ENCODE peak calls at places on chromosomes 6 and 20, in five cellular contexts. N is endodermal cell, K is foreskin fibroblast, I is GM12878, H is fibroblast of the aortic adventitia. F is an unnamed sample.

GRCh38 chr6:166707045-166707444 is 80.0 kb upstream of the RPS6KA2 start:
- DNase-seq in K (no peak), I (no peak), N (peak; percentile 90), H (peak; percentile 8), F (peak; percentile 17)

GRCh38 chr20:23224806-23225205 is 125.8 kb upstream of the NXT1 start:
- DNase-seq in K (no peak), N (no peak), I (no peak), H (no peak), F (no peak)

GRCh38 chr6:34543421-34543820 is 12.7 kb downstream of the SPDEF start:
- DNase-seq in H (peak; percentile 28), K (peak; percentile 58), I (no peak), N (no peak), F (peak; percentile 45)

GRCh38 chr6:5132741-5133140 is 47.6 kb downstream of the PPP1R3G start:
- DNase-seq in I (peak; percentile 59), H (peak; percentile 95), N (peak; percentile 75), K (peak; percentile 71), F (peak; percentile 94)

GRCh38 chr20:32580970-32581838 is 3.9 kb downstream of the NOL4L start:
- DNase-seq in K (no peak), N (peak; percentile 67), H (no peak), I (no peak), F (no peak)

GRCh38 chr6:169157474-169158181 is 96.0 kb downstream of the THBS2 start:
- DNase-seq in H (no peak), N (peak; percentile 31), K (no peak), I (no peak), F (no peak)

GRCh38 chr20:62595491-62595890 is 46.8 kb upstream of the SLCO4A1 start:
- DNase-seq in H (peak; percentile 56), N (no peak), K (peak; percentile 63), I (no peak), F (peak; percentile 34)

GRCh38 chr6:44538841-44539240 is 151.3 kb downstream of the CDC5L start:
- DNase-seq in I (no peak), K (no peak), H (no peak), N (no peak), F (peak; percentile 81)

GRCh38 chr6:39843305-39844020 is 51.3 kb downstream of the DAAM2 start:
- DNase-seq in N (no peak), H (no peak), K (peak; percentile 16), I (no peak), F (no peak)

GRCh38 chr6:71466362-71466761 is 177.8 kb downstream of the OGFRL1 start:
- DNase-seq in N (no peak), H (no peak), I (no peak), K (no peak), F (no peak)

GRCh38 chr20:39294137-39294725 is 332.1 kb downstream of the DHX35 start:
- DNase-seq in I (no peak), H (no peak), K (no peak), N (peak; percentile 76), F (no peak)

GRCh38 chr6:10588562-10589428 is 67.6 kb downstream of the GCNT2 start:
- DNase-seq in H (no peak), I (no peak), N (no peak), K (no peak), F (no peak)

GRCh38 chr20:18144541-18145099 is 7.0 kb downstream of the KAT14 start:
- DNase-seq in I (no peak), K (no peak), N (peak; percentile 67), H (no peak), F (no peak)

GRCh38 chr6:44256291-44257006 is 879 bp downstream of the SLC35B2 start:
- DNase-seq in N (no peak), K (no peak), H (no peak), I (no peak), F (no peak)

GRCh38 chr6:16249971-16250370 is 11.6 kb downstream of the GMPR start:
- DNase-seq in K (no peak), N (peak; percentile 50), I (no peak), H (no peak), F (no peak)

GRCh38 chr6:84422380-84422968 is 195.0 kb upstream of the CEP162 start:
- DNase-seq in N (peak; percentile 93), K (no peak), H (peak; percentile 72), I (no peak), F (no peak)

GRCh38 chr20:24791949-24792348 is 157.1 kb upstream of the CST7 start:
- DNase-seq in K (no peak), I (no peak), H (no peak), N (no peak), F (no peak)

GRCh38 chr20:48126227-48126740 is 341.0 kb upstream of the SULF2 start:
- DNase-seq in K (no peak), H (no peak), N (no peak), I (no peak), F (no peak)

GRCh38 chr6:167236239-167236571 is 54.9 kb upstream of the UNC93A start:
- DNase-seq in I (no peak), K (no peak), H (no peak), N (no peak), F (no peak)

GRCh38 chr20:50403565-50404418 is 106.4 kb upstream of the PTPN1 start:
- DNase-seq in I (no peak), K (no peak), N (no peak), H (no peak), F (no peak)

GRCh38 chr20:11675920-11676617 is 241.6 kb upstream of the BTBD3 start:
- DNase-seq in I (no peak), N (no peak), K (no peak), H (peak; percentile 46), F (peak; percentile 29)

GRCh38 chr6:20159781-20160540 is 52.3 kb downstream of the MBOAT1 start:
- DNase-seq in H (no peak), N (no peak), I (no peak), K (no peak), F (peak; percentile 79)

GRCh38 chr6:33427585-33428218 is 7.8 kb downstream of the SYNGAP1 start:
- DNase-seq in I (no peak), H (no peak), N (peak; percentile 75), K (no peak), F (no peak)

GRCh38 chr6:105920071-105920470 is 166.1 kb upstream of the PRDM1 start:
- DNase-seq in H (no peak), K (no peak), N (no peak), I (no peak), F (no peak)

GRCh38 chr20:51014797-51015722 is 7.8 kb downstream of the KCNG1 start:
- DNase-seq in H (peak; percentile 67), N (peak; percentile 95), I (no peak), K (peak; percentile 45), F (peak; percentile 61)

GRCh38 chr20:62376112-62377063 is 9.3 kb upstream of the LAMA5 start:
- DNase-seq in I (no peak), H (peak; percentile 45), K (peak; percentile 45), N (peak; percentile 96), F (no peak)

GRCh38 chr6:34146021-34146782 is at the start of gene GRM4:
- DNase-seq in H (no peak), K (no peak), N (peak; percentile 64), I (no peak), F (no peak)

GRCh38 chr6:116173928-116174327 is 48.0 kb upstream of the COL10A1 start:
- DNase-seq in K (no peak), H (no peak), I (no peak), N (no peak), F (no peak)

GRCh38 chr6:37756141-37756540 is 58.5 kb upstream of the MDGA1 start:
- DNase-seq in K (no peak), H (no peak), N (no peak), I (no peak), F (no peak)

GRCh38 chr6:129370268-129370916 is 339.6 kb downstream of the ARHGAP18 start:
- DNase-seq in H (peak; percentile 73), I (no peak), K (peak; percentile 37), N (peak; percentile 78), F (peak; percentile 48)

GRCh38 chr20:60011512-60012507 is 53.6 kb downstream of the CDH26 start:
- DNase-seq in I (no peak), H (no peak), K (no peak), N (peak; percentile 24), F (no peak)

GRCh38 chr6:106167105-106167814 is 81.1 kb downstream of the PRDM1 start:
- DNase-seq in H (no peak), N (peak; percentile 41), K (no peak), I (peak; percentile 93), F (no peak)

GRCh38 chr6:3987072-3987471 is 91.9 kb downstream of the FAM217A start:
- DNase-seq in I (no peak), H (no peak), K (peak; percentile 35), N (peak; percentile 55), F (peak; percentile 15)

GRCh38 chr20:34604980-34605788 is 46.7 kb downstream of the MAP1LC3A start:
- DNase-seq in I (no peak), K (peak; percentile 86), N (no peak), H (peak; percentile 27), F (peak; percentile 68)

DNA sequence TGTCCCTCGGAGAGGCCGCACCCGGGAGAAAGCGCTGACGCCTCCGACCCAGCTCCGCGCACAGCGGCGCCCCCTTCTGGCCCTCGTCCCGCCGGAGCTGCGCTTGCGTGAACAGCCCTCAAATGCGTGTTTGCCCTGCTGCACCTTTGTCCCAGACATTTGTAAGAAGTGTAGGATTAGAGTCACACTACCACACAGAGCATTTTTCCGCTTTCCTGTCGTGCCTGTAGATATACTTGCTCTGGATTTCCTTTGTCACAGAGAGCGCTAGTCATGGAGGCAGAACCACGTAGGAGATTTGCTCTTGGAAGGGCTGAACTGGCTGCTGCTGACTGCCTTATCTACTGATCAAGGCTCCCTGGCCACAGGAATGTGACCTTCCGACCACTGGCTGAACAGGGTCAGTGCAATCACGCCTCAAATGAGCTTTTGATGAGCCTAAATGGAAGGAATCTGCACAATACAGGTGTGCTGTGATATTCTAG is 62.3 kb downstream of the PAX1 start:
- DNase-seq in K (no peak), N (peak; percentile 94), I (no peak), H (no peak), F (no peak)
- TF ChIP-seq CTCF in K (no peak), N (peak; percentile 98), I (peak; percentile 15), H (no peak), F (no peak)

DNA sequence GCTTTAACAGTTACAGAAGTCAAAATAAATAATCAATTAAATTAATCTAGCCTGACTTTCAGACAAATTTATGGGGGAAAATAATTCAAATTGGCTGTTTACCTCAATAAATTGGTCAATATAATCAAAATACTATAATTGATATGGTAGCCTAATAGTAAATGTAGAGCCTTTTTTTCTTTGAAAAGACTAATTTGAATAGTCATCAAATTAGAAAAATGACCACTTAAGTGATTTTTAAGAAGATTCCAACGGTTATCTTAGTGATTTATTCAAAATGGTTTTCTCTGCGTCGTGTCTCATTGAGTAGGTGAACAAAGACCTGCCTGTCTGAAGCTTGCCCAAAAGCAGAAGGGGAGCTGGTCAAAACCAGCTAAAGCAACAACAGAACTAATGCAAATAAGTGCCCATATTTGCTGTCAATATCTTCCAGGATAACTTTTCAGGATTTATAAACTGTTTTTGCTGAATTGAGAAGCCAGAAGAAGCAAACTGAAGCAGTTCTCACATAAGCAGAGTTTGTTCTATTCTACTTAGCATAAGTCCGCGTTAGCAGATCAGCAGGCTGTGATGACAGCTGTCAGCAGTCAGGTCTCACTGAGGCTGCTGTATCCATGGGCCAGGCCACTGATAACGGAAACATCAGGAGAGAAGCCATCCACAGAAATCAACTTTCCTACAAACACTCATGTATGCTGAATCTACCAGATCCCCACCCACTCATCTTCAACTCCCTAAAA is 7.0 kb downstream of the RCAN2 start:
- DNase-seq in N (no peak), K (no peak), I (no peak), H (no peak), F (no peak)
- H3K4me3 ChIP-seq in N (no peak overlapping the region), K (no peak overlapping the region), I (no peak overlapping the region), H (no peak overlapping the region), F (no peak overlapping the region)

GRCh38 chr6:98037571-98037970 is 754.6 kb upstream of the MMS22L start:
- DNase-seq in K (no peak), H (no peak), N (no peak), I (no peak), F (no peak)
- TF ChIP-seq CTCF in K (no peak), H (no peak), N (peak; percentile 72), I (no peak), F (no peak)

GRCh38 chr20:54474866-54475265 is 527 bp upstream of the DOK5 start:
- DNase-seq in N (no peak), H (no peak), I (no peak), K (no peak), F (no peak)
- H3K4me3 ChIP-seq in N (peak overlapping the region; percentile 88), H (peak overlapping the region; percentile 96), I (no peak overlapping the region), K (no peak overlapping the region), F (peak overlapping the region; percentile 65)

F was measured in AG10803.